ENCODE peak calls at places on chromosomes 5 and 9, in seven cellular contexts. J is posterior vena cava, U is ELR, A is activated B cell treated with CpG ODN at 0.5 μM for 24 hours, X is amniotic epithelial cell, G is nephron progenitor cell, E is BJ. N is an unnamed sample.

GRCh38 chr5:10619649-10620048 is 55.8 kb downstream of the ANKRD33B start:
- DNase-seq in G (no peak), A (no peak), E (no peak), X (no peak), U (no peak), J (no peak), N (no peak)

GRCh38 chr5:8306289-8306688 is 437.3 kb downstream of the MTRR start:
- DNase-seq in G (no peak), X (no peak), U (no peak), A (no peak), J (no peak), E (no peak), N (no peak)

GRCh38 chr9:70043689-70044449 is at the start of gene MAMDC2:
- DNase-seq in E (no peak), G (peak; percentile 61), A (no peak), U (peak; percentile 57), X (no peak), J (peak; percentile 86), N (no peak)

GRCh38 chr9:12717907-12718306 is 24.7 kb downstream of the TYRP1 start:
- DNase-seq in X (no peak), A (no peak), J (no peak), U (no peak), G (no peak), E (no peak), N (peak; percentile 71)

GRCh38 chr5:106312360-106312759 is 1358.4 kb downstream of the EFNA5 start:
- DNase-seq in J (no peak), G (no peak), U (peak; percentile 66), A (no peak), E (peak; percentile 47), X (peak; percentile 69), N (no peak)

GRCh38 chr5:79876510-79876909 is 114.6 kb downstream of the MTX3 start:
- DNase-seq in J (no peak), U (no peak), X (no peak), A (no peak), G (no peak), E (no peak), N (no peak)

GRCh38 chr9:34927061-34927460 is 31.0 kb upstream of the PHF24 start:
- DNase-seq in U (no peak), E (no peak), A (no peak), J (no peak), G (no peak), X (no peak), N (no peak)

GRCh38 chr5:145854651-145855258 is 18.1 kb downstream of the GRXCR2 start:
- DNase-seq in X (peak; percentile 85), E (peak; percentile 36), A (no peak), J (no peak), U (peak; percentile 79), G (no peak), N (no peak)

GRCh38 chr9:34253460-34253837 is 74.6 kb downstream of the UBAP1 start:
- DNase-seq in A (no peak), X (peak; percentile 47), J (no peak), G (no peak), E (no peak), U (peak; percentile 51), N (no peak)

GRCh38 chr9:71681708-71682268 is 86.5 kb downstream of the CEMIP2 start:
- DNase-seq in A (no peak), U (peak; percentile 62), E (no peak), J (no peak), G (peak; percentile 4), X (peak; percentile 97), N (no peak)

GRCh38 chr5:87137280-87137679 is 130.4 kb upstream of the RASA1 start:
- DNase-seq in A (no peak), X (no peak), E (no peak), G (no peak), U (no peak), J (peak; percentile 87), N (no peak)

GRCh38 chr9:137314561-137315560 is 12.8 kb upstream of the NRARP start:
- DNase-seq in G (peak; percentile 45), U (no peak), J (peak; percentile 79), E (no peak), A (peak; percentile 14), X (no peak), N (no peak)

GRCh38 chr9:75588808-75589207 is 301.7 kb upstream of the PCSK5 start:
- DNase-seq in J (no peak), G (no peak), X (no peak), U (peak; percentile 10), E (no peak), A (no peak), N (no peak)

GRCh38 chr5:93280518-93280917 is 300.5 kb downstream of the NR2F1-AS1 start:
- DNase-seq in E (no peak), A (no peak), X (no peak), G (no peak), J (no peak), U (no peak), N (no peak)

GRCh38 chr9:134564431-134565170 is 77.0 kb upstream of the COL5A1 start:
- DNase-seq in U (peak; percentile 62), X (peak; percentile 48), J (peak; percentile 42), E (no peak), G (no peak), A (no peak), N (no peak)